ENCODE peak calls at places on chromosomes 5 and 9, in nine cellular contexts. J, A, B, H, E, P, M, C and F are unnamed samples.

GRCh38 chr9:85007753-85008152 is 338.2 kb downstream of the NTRK2 start:
- DNase-seq in J (no peak), A (no peak), B (no peak), H (no peak), E (no peak), P (no peak), M (no peak), C (no peak), F (no peak)

GRCh38 chr9:124887832-124888231 is 25.9 kb downstream of the ARPC5L start:
- DNase-seq in J (no peak), A (no peak), B (no peak), H (no peak), E (no peak), P (no peak), M (no peak), C (peak), F (no peak)

GRCh38 chr9:87327567-87328125 is 170.0 kb upstream of the DAPK1 start:
- DNase-seq in J (no peak), A (no peak), B (peak), H (no peak), E (no peak), P (no peak), M (no peak), C (no peak), F (no peak)

GRCh38 chr9:110049699-110050450 is 158.1 kb downstream of the C9orf152 start:
- DNase-seq in J (no peak), A (peak), B (peak), H (no peak), E (no peak), P (no peak), M (no peak), C (no peak), F (peak)

GRCh38 chr9:98455957-98456621 is 200.6 kb upstream of the TBC1D2 start:
- DNase-seq in J (no peak), A (no peak), B (no peak), H (no peak), E (no peak), P (peak), M (no peak), C (peak), F (no peak)

GRCh38 chr5:88551724-88552345 is 283.2 kb upstream of the TMEM161B start:
- DNase-seq in J (no peak), A (no peak), B (no peak), H (no peak), E (no peak), P (no peak), M (no peak), C (peak), F (no peak)

GRCh38 chr5:37799865-37800421 is 39.9 kb downstream of the GDNF start:
- DNase-seq in J (no peak), A (no peak), B (no peak), H (no peak), E (no peak), P (no peak), M (no peak), C (no peak), F (no peak)

GRCh38 chr5:115433918-115434317 is 110.7 kb downstream of the FEM1C start:
- DNase-seq in J (no peak), A (no peak), B (no peak), H (no peak), E (no peak), P (no peak), M (no peak), C (no peak), F (no peak)

GRCh38 chr5:134143964-134144941 is 29.8 kb downstream of the TCF7 start:
- DNase-seq in J (peak), A (no peak), B (no peak), H (no peak), E (no peak), P (no peak), M (peak), C (no peak), F (peak)

GRCh38 chr5:56705217-56705616 is 110.1 kb upstream of the MAP3K1 start:
- DNase-seq in J (no peak), A (no peak), B (no peak), H (no peak), E (no peak), P (no peak), M (no peak), C (no peak), F (no peak)

GRCh38 chr5:20030125-20030524 is 42.1 kb upstream of the CDH18 start:
- DNase-seq in J (no peak), A (no peak), B (no peak), H (no peak), E (no peak), P (no peak), M (no peak), C (no peak), F (no peak)

GRCh38 chr5:8457187-8458037 is 588.5 kb downstream of the MTRR start:
- DNase-seq in J (peak), A (peak), B (no peak), H (peak), E (peak), P (peak), M (peak), C (peak), F (peak)